ENCODE peak calls at places on chromosomes 13 and 19, in five cellular contexts. X is fibroblast of lung, V is mammary epithelial cell, K is HepG2, P is hepatocyte. D is an unnamed sample. For H3K4me1, the result is how much of the 10 kb centered on the place peaks cover.

GRCh38 chr19:12703056-12703455 is 6.6 kb upstream of the FBXW9 start:
- DNase-seq in X (peak), V (peak), K (peak), P (peak), D (peak)

GRCh38 chr19:23075031-23075733 is 41.6 kb upstream of the ZNF730 start:
- DNase-seq in X (peak), V (peak), K (no peak), P (peak), D (peak)

GRCh38 chr19:1503089-1503924 is 9.5 kb downstream of the ADAMTSL5 start:
- DNase-seq in X (no peak), V (no peak), K (no peak), P (peak), D (peak)

GRCh38 chr13:80716610-80717081 is 375.7 kb upstream of the SPRY2 start:
- DNase-seq in X (no peak), V (no peak), K (no peak), P (peak), D (peak)

GRCh38 chr13:37669845-37670244 is 71.3 kb upstream of the POSTN start:
- DNase-seq in X (no peak), V (no peak), K (no peak), P (no peak), D (no peak)

GRCh38 chr13:69199664-69200063 is 908.0 kb upstream of the ATXN8OS start:
- DNase-seq in X (no peak), V (no peak), K (no peak), P (no peak), D (peak)

GRCh38 chr19:9156304-9156703 is 16.1 kb downstream of the ZNF317 start:
- DNase-seq in X (no peak), V (no peak), K (no peak), P (no peak), D (no peak)

GRCh38 chr13:20134732-20135131 is 26.1 kb downstream of the GJA3 start:
- DNase-seq in X (no peak), V (no peak), K (no peak), P (no peak), D (no peak)

GRCh38 chr13:40985596-40986327 is 33.4 kb downstream of the ELF1 start:
- DNase-seq in X (no peak), V (no peak), K (no peak), P (no peak), D (no peak)

GRCh38 chr19:12596927-12597548 is 13.6 kb downstream of the ZNF490 start:
- DNase-seq in X (no peak), V (no peak), K (no peak), P (no peak), D (no peak)

GRCh38 chr19:55005684-55006488 is 32.2 kb downstream of the GP6 start:
- DNase-seq in X (peak), V (peak), K (peak), P (peak), D (peak)

GRCh38 chr19:2922987-2923386 is 21.8 kb downstream of the ZNF77 start:
- DNase-seq in X (peak), V (peak), K (peak), P (peak), D (no peak)
- H3K4me1 ChIP-seq in X (under half), V (under half), K (under half), P (under half), D (under half)

DNA sequence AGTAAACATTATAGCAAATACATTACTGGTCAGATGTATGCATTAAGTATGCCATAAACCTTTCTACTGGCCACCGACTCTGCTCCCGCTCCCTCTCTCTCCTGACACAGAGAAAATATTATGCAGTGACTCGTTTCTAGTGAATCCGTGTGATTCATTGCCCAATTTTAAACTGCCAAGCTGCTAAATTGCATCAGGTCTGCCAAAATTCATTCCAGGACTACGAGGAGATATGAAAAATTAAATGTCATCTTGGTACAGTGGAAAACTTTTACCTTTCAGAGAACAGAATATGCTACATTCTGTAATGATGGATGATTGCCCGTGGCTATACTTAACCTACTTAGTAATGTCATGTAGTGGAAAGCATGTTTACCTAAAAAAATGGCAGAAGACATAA is 368.8 kb upstream of the TSHZ3 start:
- DNase-seq in X (peak), V (peak), K (no peak), P (no peak), D (no peak)
- TF ChIP-seq EZH2 in X (no peak), V (no peak), K (no peak), P (no peak), D (no peak)

DNA sequence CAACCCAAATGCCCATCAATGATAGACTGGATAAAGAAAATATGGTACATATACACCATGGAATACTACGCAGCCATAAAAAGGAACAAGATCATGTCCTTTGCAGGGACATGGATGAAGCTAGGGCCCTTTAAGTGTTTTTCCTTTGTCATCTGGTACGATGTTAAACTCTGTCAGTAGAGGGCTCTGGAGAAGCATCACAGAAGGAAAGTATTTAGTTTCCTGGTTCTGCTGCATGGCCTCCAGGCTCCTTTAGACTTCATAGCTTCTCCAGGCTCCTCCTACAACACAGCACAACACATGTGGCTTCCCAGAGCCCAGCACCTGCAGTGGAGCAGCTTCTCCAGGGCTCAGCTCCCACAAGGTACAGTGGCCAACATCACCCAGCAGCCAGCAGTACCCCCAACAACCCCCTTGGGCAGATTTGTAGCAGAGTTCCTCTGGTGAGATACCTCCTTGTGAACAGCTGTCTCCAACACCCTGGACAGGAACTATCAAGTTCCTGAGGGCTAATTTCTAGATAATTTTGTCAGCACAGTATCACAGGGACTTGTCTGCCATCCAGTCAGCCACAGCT is 63.4 kb downstream of the KCTD12 start:
- DNase-seq in X (peak), V (peak), K (no peak), P (no peak), D (peak)
- TF ChIP-seq CTCF in X (peak), V (peak), K (peak), P (peak), D (peak)

DNA sequence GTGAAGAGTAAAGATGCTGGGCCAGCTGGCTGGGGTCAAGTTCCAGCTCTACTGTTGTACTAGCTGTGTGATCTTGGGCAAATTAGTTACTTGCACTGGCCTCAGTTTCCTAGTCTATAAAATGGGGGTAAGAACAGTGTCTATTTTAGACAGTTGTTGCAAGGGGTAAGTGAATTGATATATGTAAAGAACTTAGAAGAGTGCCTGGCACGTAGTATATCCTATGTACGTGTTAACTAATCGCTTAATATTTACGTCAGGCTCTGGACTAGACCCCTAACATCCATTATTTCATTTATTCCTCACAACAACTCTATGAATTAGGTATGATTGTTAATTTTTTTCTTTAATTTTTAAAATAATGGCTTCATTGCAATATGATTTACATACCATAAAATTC is 3.7 kb upstream of the LCP1 start:
- DNase-seq in X (no peak), V (no peak), K (no peak), P (no peak), D (no peak)
- H3K4me1 ChIP-seq in X (under half), V (under half), K (under half), P (under half), D (under half)

DNA sequence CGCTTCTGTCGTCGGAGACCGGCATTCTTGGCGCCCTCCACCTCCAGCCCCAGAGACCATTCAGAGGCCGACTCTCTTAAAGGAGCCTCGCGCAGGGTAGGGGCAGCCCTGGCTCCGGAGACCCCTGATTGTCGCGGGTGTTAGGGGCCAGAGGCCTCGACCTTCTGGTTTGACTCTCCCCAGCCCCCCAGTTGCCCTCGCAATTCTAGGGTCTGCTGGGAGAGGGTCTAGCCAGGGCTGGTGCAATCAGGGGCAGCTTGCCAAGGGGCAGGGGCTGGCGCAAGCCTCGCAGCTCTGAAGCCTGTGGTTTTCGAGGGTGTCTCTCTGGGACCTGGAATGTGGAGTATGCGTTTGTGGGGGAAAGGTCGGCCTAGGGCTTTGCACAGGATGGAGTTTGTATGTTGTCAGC is 1.6 kb upstream of the SLC7A10 start:
- DNase-seq in X (peak), V (no peak), K (peak), P (no peak), D (no peak)
- TF ChIP-seq EZH2 in X (peak), V (peak), K (no peak), P (no peak), D (no peak)

D was measured in A673.